ENCODE peak calls at places on chromosome 14, in ten cellular contexts. One of them, this sample, is unnamed.

GRCh38 chr14:96806836-96807235 is 9.7 kb downstream of the VRK1 start:
- DNase-seq in WTC11: no peak
- DNase-seq in T-helper 1 cell: no peak
- DNase-seq in activated T-helper 1 cell treated with Interleukin-2 at 50 U/mL for 16 hours: no peak
- DNase-seq in left lung: no peak
- DNase-seq in stimulated activated CD8-positive, alpha-beta memory T cell treated with anti-CD3 and anti-CD28 coated beads, Interleukin-12 subunit alpha, Interleukin-12 subunit beta, amount 100 ng/mL, for 1 hour: no peak
- DNase-seq in D341Med: no peak
- DNase-seq in EH: no peak
- DNase-seq in mucosa of gallbladder: no peak
- DNase-seq in GM03348: no peak
- DNase-seq in this sample: no peak

GRCh38 chr14:51648296-51648695 is 3.4 kb upstream of the FRMD6 start:
- DNase-seq in WTC11: no peak
- DNase-seq in T-helper 1 cell: no peak
- DNase-seq in activated T-helper 1 cell treated with Interleukin-2 at 50 U/mL for 16 hours: no peak
- DNase-seq in left lung: no peak
- DNase-seq in stimulated activated CD8-positive, alpha-beta memory T cell treated with anti-CD3 and anti-CD28 coated beads, Interleukin-12 subunit alpha, Interleukin-12 subunit beta, amount 100 ng/mL, for 1 hour: no peak
- DNase-seq in D341Med: no peak
- DNase-seq in EH: peak
- DNase-seq in mucosa of gallbladder: no peak
- DNase-seq in GM03348: no peak
- DNase-seq in this sample: no peak

GRCh38 chr14:95533822-95534221 is 1.0 kb upstream of the GLRX5 start:
- DNase-seq in WTC11: no peak
- DNase-seq in T-helper 1 cell: no peak
- DNase-seq in activated T-helper 1 cell treated with Interleukin-2 at 50 U/mL for 16 hours: no peak
- DNase-seq in left lung: no peak
- DNase-seq in stimulated activated CD8-positive, alpha-beta memory T cell treated with anti-CD3 and anti-CD28 coated beads, Interleukin-12 subunit alpha, Interleukin-12 subunit beta, amount 100 ng/mL, for 1 hour: no peak
- DNase-seq in D341Med: no peak
- DNase-seq in EH: peak
- DNase-seq in mucosa of gallbladder: no peak
- DNase-seq in GM03348: no peak
- DNase-seq in this sample: peak

GRCh38 chr14:54652188-54652889 is 85.4 kb downstream of the SAMD4A start:
- DNase-seq in WTC11: peak
- DNase-seq in T-helper 1 cell: no peak
- DNase-seq in activated T-helper 1 cell treated with Interleukin-2 at 50 U/mL for 16 hours: no peak
- DNase-seq in left lung: peak
- DNase-seq in stimulated activated CD8-positive, alpha-beta memory T cell treated with anti-CD3 and anti-CD28 coated beads, Interleukin-12 subunit alpha, Interleukin-12 subunit beta, amount 100 ng/mL, for 1 hour: no peak
- DNase-seq in D341Med: no peak
- DNase-seq in EH: peak
- DNase-seq in mucosa of gallbladder: peak
- DNase-seq in GM03348: peak
- DNase-seq in this sample: peak

GRCh38 chr14:103593577-103593976 is 30.8 kb downstream of the COA8 start:
- DNase-seq in WTC11: no peak
- DNase-seq in T-helper 1 cell: no peak
- DNase-seq in activated T-helper 1 cell treated with Interleukin-2 at 50 U/mL for 16 hours: no peak
- DNase-seq in left lung: no peak
- DNase-seq in stimulated activated CD8-positive, alpha-beta memory T cell treated with anti-CD3 and anti-CD28 coated beads, Interleukin-12 subunit alpha, Interleukin-12 subunit beta, amount 100 ng/mL, for 1 hour: no peak
- DNase-seq in D341Med: no peak
- DNase-seq in EH: no peak
- DNase-seq in mucosa of gallbladder: no peak
- DNase-seq in GM03348: no peak
- DNase-seq in this sample: no peak

GRCh38 chr14:21498540-21499526 is 12.3 kb downstream of the METTL3 start:
- DNase-seq in WTC11: no peak
- DNase-seq in T-helper 1 cell: no peak
- DNase-seq in activated T-helper 1 cell treated with Interleukin-2 at 50 U/mL for 16 hours: no peak
- DNase-seq in left lung: no peak
- DNase-seq in stimulated activated CD8-positive, alpha-beta memory T cell treated with anti-CD3 and anti-CD28 coated beads, Interleukin-12 subunit alpha, Interleukin-12 subunit beta, amount 100 ng/mL, for 1 hour: no peak
- DNase-seq in D341Med: peak
- DNase-seq in EH: peak
- DNase-seq in mucosa of gallbladder: no peak
- DNase-seq in GM03348: peak
- DNase-seq in this sample: peak

GRCh38 chr14:91246051-91246852 is 1.7 kb upstream of the GPR68 start:
- DNase-seq in WTC11: no peak
- DNase-seq in T-helper 1 cell: peak
- DNase-seq in activated T-helper 1 cell treated with Interleukin-2 at 50 U/mL for 16 hours: peak
- DNase-seq in left lung: no peak
- DNase-seq in stimulated activated CD8-positive, alpha-beta memory T cell treated with anti-CD3 and anti-CD28 coated beads, Interleukin-12 subunit alpha, Interleukin-12 subunit beta, amount 100 ng/mL, for 1 hour: peak
- DNase-seq in D341Med: no peak
- DNase-seq in EH: no peak
- DNase-seq in mucosa of gallbladder: peak
- DNase-seq in GM03348: no peak
- DNase-seq in this sample: no peak

GRCh38 chr14:22973217-22974032 is 8.9 kb downstream of the AJUBA start:
- DNase-seq in WTC11: peak
- DNase-seq in T-helper 1 cell: no peak
- DNase-seq in activated T-helper 1 cell treated with Interleukin-2 at 50 U/mL for 16 hours: peak
- DNase-seq in left lung: no peak
- DNase-seq in stimulated activated CD8-positive, alpha-beta memory T cell treated with anti-CD3 and anti-CD28 coated beads, Interleukin-12 subunit alpha, Interleukin-12 subunit beta, amount 100 ng/mL, for 1 hour: peak
- DNase-seq in D341Med: peak
- DNase-seq in EH: peak
- DNase-seq in mucosa of gallbladder: peak
- DNase-seq in GM03348: peak
- DNase-seq in this sample: peak

GRCh38 chr14:61478971-61479473 is 157.6 kb downstream of the PRKCH start:
- DNase-seq in WTC11: no peak
- DNase-seq in T-helper 1 cell: no peak
- DNase-seq in activated T-helper 1 cell treated with Interleukin-2 at 50 U/mL for 16 hours: no peak
- DNase-seq in left lung: no peak
- DNase-seq in stimulated activated CD8-positive, alpha-beta memory T cell treated with anti-CD3 and anti-CD28 coated beads, Interleukin-12 subunit alpha, Interleukin-12 subunit beta, amount 100 ng/mL, for 1 hour: no peak
- DNase-seq in D341Med: no peak
- DNase-seq in EH: no peak
- DNase-seq in mucosa of gallbladder: no peak
- DNase-seq in GM03348: no peak
- DNase-seq in this sample: no peak

GRCh38 chr14:104991896-104992230 is 6.3 kb downstream of the CLBA1 start:
- DNase-seq in WTC11: no peak
- DNase-seq in T-helper 1 cell: no peak
- DNase-seq in activated T-helper 1 cell treated with Interleukin-2 at 50 U/mL for 16 hours: no peak
- DNase-seq in left lung: no peak
- DNase-seq in stimulated activated CD8-positive, alpha-beta memory T cell treated with anti-CD3 and anti-CD28 coated beads, Interleukin-12 subunit alpha, Interleukin-12 subunit beta, amount 100 ng/mL, for 1 hour: no peak
- DNase-seq in D341Med: no peak
- DNase-seq in EH: no peak
- DNase-seq in mucosa of gallbladder: no peak
- DNase-seq in GM03348: no peak
- DNase-seq in this sample: no peak

GRCh38 chr14:94582199-94582750 is 1.0 kb downstream of the SERPINA5 start:
- DNase-seq in WTC11: no peak
- DNase-seq in T-helper 1 cell: no peak
- DNase-seq in activated T-helper 1 cell treated with Interleukin-2 at 50 U/mL for 16 hours: no peak
- DNase-seq in left lung: no peak
- DNase-seq in stimulated activated CD8-positive, alpha-beta memory T cell treated with anti-CD3 and anti-CD28 coated beads, Interleukin-12 subunit alpha, Interleukin-12 subunit beta, amount 100 ng/mL, for 1 hour: no peak
- DNase-seq in D341Med: no peak
- DNase-seq in EH: no peak
- DNase-seq in mucosa of gallbladder: no peak
- DNase-seq in GM03348: no peak
- DNase-seq in this sample: no peak

GRCh38 chr14:69287096-69287991 is 27.4 kb downstream of the GALNT16 start:
- DNase-seq in WTC11: no peak
- DNase-seq in T-helper 1 cell: no peak
- DNase-seq in activated T-helper 1 cell treated with Interleukin-2 at 50 U/mL for 16 hours: no peak
- DNase-seq in left lung: no peak
- DNase-seq in stimulated activated CD8-positive, alpha-beta memory T cell treated with anti-CD3 and anti-CD28 coated beads, Interleukin-12 subunit alpha, Interleukin-12 subunit beta, amount 100 ng/mL, for 1 hour: no peak
- DNase-seq in D341Med: no peak
- DNase-seq in EH: no peak
- DNase-seq in mucosa of gallbladder: no peak
- DNase-seq in GM03348: peak
- DNase-seq in this sample: peak

GRCh38 chr14:57268161-57269067 is at the start of the genes AP5M1 and EXOC5:
- DNase-seq in WTC11: peak
- DNase-seq in T-helper 1 cell: peak
- DNase-seq in activated T-helper 1 cell treated with Interleukin-2 at 50 U/mL for 16 hours: peak
- DNase-seq in left lung: peak
- DNase-seq in stimulated activated CD8-positive, alpha-beta memory T cell treated with anti-CD3 and anti-CD28 coated beads, Interleukin-12 subunit alpha, Interleukin-12 subunit beta, amount 100 ng/mL, for 1 hour: peak
- DNase-seq in D341Med: peak
- DNase-seq in EH: peak
- DNase-seq in mucosa of gallbladder: peak
- DNase-seq in GM03348: peak
- DNase-seq in this sample: peak

GRCh38 chr14:73153272-73153671 is 17.0 kb downstream of the PSEN1 start:
- DNase-seq in WTC11: no peak
- DNase-seq in T-helper 1 cell: no peak
- DNase-seq in activated T-helper 1 cell treated with Interleukin-2 at 50 U/mL for 16 hours: no peak
- DNase-seq in left lung: no peak
- DNase-seq in stimulated activated CD8-positive, alpha-beta memory T cell treated with anti-CD3 and anti-CD28 coated beads, Interleukin-12 subunit alpha, Interleukin-12 subunit beta, amount 100 ng/mL, for 1 hour: no peak
- DNase-seq in D341Med: peak
- DNase-seq in EH: peak
- DNase-seq in mucosa of gallbladder: no peak
- DNase-seq in GM03348: peak
- DNase-seq in this sample: no peak

GRCh38 chr14:100619382-100620305 is 32.4 kb upstream of the BEGAIN start:
- DNase-seq in WTC11: peak
- DNase-seq in T-helper 1 cell: no peak
- DNase-seq in activated T-helper 1 cell treated with Interleukin-2 at 50 U/mL for 16 hours: no peak
- DNase-seq in left lung: no peak
- DNase-seq in stimulated activated CD8-positive, alpha-beta memory T cell treated with anti-CD3 and anti-CD28 coated beads, Interleukin-12 subunit alpha, Interleukin-12 subunit beta, amount 100 ng/mL, for 1 hour: no peak
- DNase-seq in D341Med: no peak
- DNase-seq in EH: no peak
- DNase-seq in mucosa of gallbladder: no peak
- DNase-seq in GM03348: no peak
- DNase-seq in this sample: no peak

GRCh38 chr14:34692898-34693227 is 21.5 kb downstream of the CFL2 start:
- DNase-seq in WTC11: no peak
- DNase-seq in T-helper 1 cell: no peak
- DNase-seq in activated T-helper 1 cell treated with Interleukin-2 at 50 U/mL for 16 hours: no peak
- DNase-seq in left lung: no peak
- DNase-seq in stimulated activated CD8-positive, alpha-beta memory T cell treated with anti-CD3 and anti-CD28 coated beads, Interleukin-12 subunit alpha, Interleukin-12 subunit beta, amount 100 ng/mL, for 1 hour: no peak
- DNase-seq in D341Med: no peak
- DNase-seq in EH: no peak
- DNase-seq in mucosa of gallbladder: no peak
- DNase-seq in GM03348: no peak
- DNase-seq in this sample: no peak

GRCh38 chr14:35628989-35629388 is 95.0 kb downstream of the INSM2 start:
- DNase-seq in WTC11: no peak
- DNase-seq in T-helper 1 cell: no peak
- DNase-seq in activated T-helper 1 cell treated with Interleukin-2 at 50 U/mL for 16 hours: no peak
- DNase-seq in left lung: no peak
- DNase-seq in stimulated activated CD8-positive, alpha-beta memory T cell treated with anti-CD3 and anti-CD28 coated beads, Interleukin-12 subunit alpha, Interleukin-12 subunit beta, amount 100 ng/mL, for 1 hour: no peak
- DNase-seq in D341Med: no peak
- DNase-seq in EH: peak
- DNase-seq in mucosa of gallbladder: no peak
- DNase-seq in GM03348: no peak
- DNase-seq in this sample: no peak

GRCh38 chr14:52077261-52077984 is 8.6 kb upstream of the NID2 start:
- DNase-seq in WTC11: no peak
- DNase-seq in T-helper 1 cell: no peak
- DNase-seq in activated T-helper 1 cell treated with Interleukin-2 at 50 U/mL for 16 hours: no peak
- DNase-seq in left lung: no peak
- DNase-seq in stimulated activated CD8-positive, alpha-beta memory T cell treated with anti-CD3 and anti-CD28 coated beads, Interleukin-12 subunit alpha, Interleukin-12 subunit beta, amount 100 ng/mL, for 1 hour: no peak
- DNase-seq in D341Med: no peak
- DNase-seq in EH: peak
- DNase-seq in mucosa of gallbladder: no peak
- DNase-seq in GM03348: no peak
- DNase-seq in this sample: no peak

GRCh38 chr14:68711551-68712437 is 81.1 kb downstream of the ZFP36L1 start:
- DNase-seq in WTC11: no peak
- DNase-seq in T-helper 1 cell: no peak
- DNase-seq in activated T-helper 1 cell treated with Interleukin-2 at 50 U/mL for 16 hours: no peak
- DNase-seq in left lung: no peak
- DNase-seq in stimulated activated CD8-positive, alpha-beta memory T cell treated with anti-CD3 and anti-CD28 coated beads, Interleukin-12 subunit alpha, Interleukin-12 subunit beta, amount 100 ng/mL, for 1 hour: no peak
- DNase-seq in D341Med: no peak
- DNase-seq in EH: no peak
- DNase-seq in mucosa of gallbladder: no peak
- DNase-seq in GM03348: no peak
- DNase-seq in this sample: no peak

GRCh38 chr14:53890611-53891091 is 66.0 kb downstream of the BMP4 start:
- DNase-seq in WTC11: peak
- DNase-seq in T-helper 1 cell: no peak
- DNase-seq in activated T-helper 1 cell treated with Interleukin-2 at 50 U/mL for 16 hours: no peak
- DNase-seq in left lung: no peak
- DNase-seq in stimulated activated CD8-positive, alpha-beta memory T cell treated with anti-CD3 and anti-CD28 coated beads, Interleukin-12 subunit alpha, Interleukin-12 subunit beta, amount 100 ng/mL, for 1 hour: no peak
- DNase-seq in D341Med: no peak
- DNase-seq in EH: peak
- DNase-seq in mucosa of gallbladder: no peak
- DNase-seq in GM03348: no peak
- DNase-seq in this sample: peak

GRCh38 chr14:93173943-93174395 is 10.7 kb downstream of the MOAP1 start:
- DNase-seq in WTC11: no peak
- DNase-seq in T-helper 1 cell: no peak
- DNase-seq in activated T-helper 1 cell treated with Interleukin-2 at 50 U/mL for 16 hours: no peak
- DNase-seq in left lung: peak
- DNase-seq in stimulated activated CD8-positive, alpha-beta memory T cell treated with anti-CD3 and anti-CD28 coated beads, Interleukin-12 subunit alpha, Interleukin-12 subunit beta, amount 100 ng/mL, for 1 hour: no peak
- DNase-seq in D341Med: no peak
- DNase-seq in EH: peak
- DNase-seq in mucosa of gallbladder: no peak
- DNase-seq in GM03348: peak
- DNase-seq in this sample: no peak

GRCh38 chr14:56324831-56325230 is 206.6 kb downstream of the PELI2 start:
- DNase-seq in WTC11: no peak
- DNase-seq in T-helper 1 cell: no peak
- DNase-seq in activated T-helper 1 cell treated with Interleukin-2 at 50 U/mL for 16 hours: no peak
- DNase-seq in left lung: no peak
- DNase-seq in stimulated activated CD8-positive, alpha-beta memory T cell treated with anti-CD3 and anti-CD28 coated beads, Interleukin-12 subunit alpha, Interleukin-12 subunit beta, amount 100 ng/mL, for 1 hour: no peak
- DNase-seq in D341Med: no peak
- DNase-seq in EH: peak
- DNase-seq in mucosa of gallbladder: no peak
- DNase-seq in GM03348: peak
- DNase-seq in this sample: no peak

GRCh38 chr14:36513451-36514277 is 6.4 kb downstream of the NKX2-1 start:
- DNase-seq in WTC11: peak
- DNase-seq in T-helper 1 cell: no peak
- DNase-seq in activated T-helper 1 cell treated with Interleukin-2 at 50 U/mL for 16 hours: no peak
- DNase-seq in left lung: peak
- DNase-seq in stimulated activated CD8-positive, alpha-beta memory T cell treated with anti-CD3 and anti-CD28 coated beads, Interleukin-12 subunit alpha, Interleukin-12 subunit beta, amount 100 ng/mL, for 1 hour: no peak
- DNase-seq in D341Med: peak
- DNase-seq in EH: no peak
- DNase-seq in mucosa of gallbladder: no peak
- DNase-seq in GM03348: no peak
- DNase-seq in this sample: peak

GRCh38 chr14:73014105-73014504 is 12.8 kb downstream of the ZFYVE1 start:
- DNase-seq in WTC11: no peak
- DNase-seq in T-helper 1 cell: no peak
- DNase-seq in activated T-helper 1 cell treated with Interleukin-2 at 50 U/mL for 16 hours: no peak
- DNase-seq in left lung: no peak
- DNase-seq in stimulated activated CD8-positive, alpha-beta memory T cell treated with anti-CD3 and anti-CD28 coated beads, Interleukin-12 subunit alpha, Interleukin-12 subunit beta, amount 100 ng/mL, for 1 hour: no peak
- DNase-seq in D341Med: no peak
- DNase-seq in EH: peak
- DNase-seq in mucosa of gallbladder: no peak
- DNase-seq in GM03348: peak
- DNase-seq in this sample: no peak

GRCh38 chr14:95774265-95775160 is 60.6 kb upstream of the TCL1A start:
- DNase-seq in WTC11: peak
- DNase-seq in T-helper 1 cell: no peak
- DNase-seq in activated T-helper 1 cell treated with Interleukin-2 at 50 U/mL for 16 hours: peak
- DNase-seq in left lung: no peak
- DNase-seq in stimulated activated CD8-positive, alpha-beta memory T cell treated with anti-CD3 and anti-CD28 coated beads, Interleukin-12 subunit alpha, Interleukin-12 subunit beta, amount 100 ng/mL, for 1 hour: peak
- DNase-seq in D341Med: peak
- DNase-seq in EH: peak
- DNase-seq in mucosa of gallbladder: peak
- DNase-seq in GM03348: peak
- DNase-seq in this sample: peak

GRCh38 chr14:95519699-95520098 is 3.2 kb upstream of the SYNE3 start:
- DNase-seq in WTC11: no peak
- DNase-seq in T-helper 1 cell: no peak
- DNase-seq in activated T-helper 1 cell treated with Interleukin-2 at 50 U/mL for 16 hours: peak
- DNase-seq in left lung: peak
- DNase-seq in stimulated activated CD8-positive, alpha-beta memory T cell treated with anti-CD3 and anti-CD28 coated beads, Interleukin-12 subunit alpha, Interleukin-12 subunit beta, amount 100 ng/mL, for 1 hour: peak
- DNase-seq in D341Med: no peak
- DNase-seq in EH: peak
- DNase-seq in mucosa of gallbladder: no peak
- DNase-seq in GM03348: peak
- DNase-seq in this sample: no peak

GRCh38 chr14:73829526-73830431 is 21.9 kb upstream of the PTGR2 start:
- DNase-seq in WTC11: no peak
- DNase-seq in T-helper 1 cell: no peak
- DNase-seq in activated T-helper 1 cell treated with Interleukin-2 at 50 U/mL for 16 hours: no peak
- DNase-seq in left lung: no peak
- DNase-seq in stimulated activated CD8-positive, alpha-beta memory T cell treated with anti-CD3 and anti-CD28 coated beads, Interleukin-12 subunit alpha, Interleukin-12 subunit beta, amount 100 ng/mL, for 1 hour: no peak
- DNase-seq in D341Med: no peak
- DNase-seq in EH: peak
- DNase-seq in mucosa of gallbladder: peak
- DNase-seq in GM03348: peak
- DNase-seq in this sample: no peak

GRCh38 chr14:92922883-92923743 is at the start of gene CHGA:
- DNase-seq in WTC11: peak
- DNase-seq in T-helper 1 cell: no peak
- DNase-seq in activated T-helper 1 cell treated with Interleukin-2 at 50 U/mL for 16 hours: peak
- DNase-seq in left lung: peak
- DNase-seq in stimulated activated CD8-positive, alpha-beta memory T cell treated with anti-CD3 and anti-CD28 coated beads, Interleukin-12 subunit alpha, Interleukin-12 subunit beta, amount 100 ng/mL, for 1 hour: peak
- DNase-seq in D341Med: peak
- DNase-seq in EH: peak
- DNase-seq in mucosa of gallbladder: peak
- DNase-seq in GM03348: peak
- DNase-seq in this sample: peak

This sample was measured in neural progenitor cell.